ENCODE peak calls at places on chromosomes 3 and 15, in five cellular contexts. K is fibroblast of mammary gland, B is HFFc6, J is fibroblast of lung, S is gastrocnemius medialis. V is an unnamed sample.
A peak's percentile ranks its signal among the peaks of the same experiment; 100 is the strongest.

GRCh38 chr15:20358781-20359414 is 182.7 kb downstream of the GOLGA6L6 start:
- DNase-seq in K (no peak), B (no peak), J (no peak), S (no peak), V (no peak)

GRCh38 chr3:183122257-183122932 is 23.1 kb upstream of the MCCC1 start:
- DNase-seq in K (peak; percentile 71), B (peak; percentile 45), J (peak; percentile 52), S (no peak), V (no peak)

GRCh38 chr3:139935071-139935865 is at the start of gene CLSTN2:
- DNase-seq in K (peak; percentile 20), B (no peak), J (peak; percentile 67), S (peak; percentile 35), V (peak; percentile 78)

GRCh38 chr3:8937064-8938020 is 25.9 kb downstream of the RAD18 start:
- DNase-seq in K (peak; percentile 74), B (peak; percentile 89), J (peak; percentile 93), S (no peak), V (no peak)

GRCh38 chr15:57697588-57697987 is 8.9 kb upstream of the POLR2M start:
- DNase-seq in K (no peak), B (peak; percentile 40), J (peak; percentile 70), S (no peak), V (no peak)

GRCh38 chr15:74960995-74961588 is 4.5 kb upstream of the RPP25 start:
- DNase-seq in K (no peak), B (no peak), J (no peak), S (no peak), V (no peak)

GRCh38 chr3:11155341-11156025 is 1.2 kb downstream of the HRH1 start:
- DNase-seq in K (peak; percentile 85), B (peak; percentile 83), J (peak; percentile 81), S (peak; percentile 48), V (peak; percentile 55)

GRCh38 chr3:101829066-101829830 is 20.1 kb upstream of the NFKBIZ start:
- DNase-seq in K (peak; percentile 90), B (peak; percentile 43), J (peak; percentile 68), S (peak; percentile 66), V (peak; percentile 37)

GRCh38 chr15:84113919-84114318 is 121.7 kb upstream of the GOLGA6L4 start:
- DNase-seq in K (no peak), B (no peak), J (peak; percentile 25), S (no peak), V (no peak)

GRCh38 chr3:29764603-29765254 is 483.9 kb downstream of the RBMS3 start:
- DNase-seq in K (peak; percentile 95), B (peak; percentile 84), J (peak; percentile 79), S (no peak), V (peak; percentile 74)

GRCh38 chr3:12192655-12193484 is 34.2 kb upstream of the TIMP4 start:
- DNase-seq in K (no peak), B (no peak), J (no peak), S (no peak), V (no peak)

GRCh38 chr3:21752749-21753347 is 1.8 kb upstream of the ZNF385D start:
- DNase-seq in K (peak; percentile 85), B (peak; percentile 66), J (peak; percentile 68), S (peak; percentile 12), V (no peak)

GRCh38 chr3:171349392-171349791 is 110.8 kb downstream of the TNIK start:
- DNase-seq in K (no peak), B (peak; percentile 55), J (peak; percentile 41), S (no peak), V (no peak)

GRCh38 chr3:17194116-17194515 is 309.4 kb downstream of the PLCL2 start:
- DNase-seq in K (no peak), B (no peak), J (no peak), S (no peak), V (no peak)

DNA sequence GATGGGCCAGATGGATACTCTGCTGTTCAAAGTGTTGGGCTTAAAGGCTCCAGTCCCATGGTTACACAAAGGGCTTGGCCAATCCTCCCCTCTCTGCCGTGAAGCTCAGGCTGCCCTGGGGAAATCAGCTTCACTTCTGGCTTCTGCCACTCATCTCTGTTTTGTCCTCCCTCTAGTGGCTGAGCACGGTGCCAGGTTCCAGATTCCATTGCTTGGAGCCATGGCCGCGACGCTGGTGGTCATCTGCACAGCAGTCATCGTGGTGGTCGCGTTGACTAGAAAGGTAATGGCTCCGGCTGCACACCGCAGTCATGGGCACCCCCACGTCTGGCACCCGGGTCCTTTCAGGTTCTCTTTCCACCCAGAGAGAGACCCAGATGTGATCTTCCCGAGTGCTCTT is 5.6 kb downstream of the TIGIT start:
- DNase-seq in K (peak; percentile 12), B (peak; percentile 24), J (no peak), S (no peak), V (no peak)
- TF ChIP-seq CTCF in K (peak; percentile 33), B (peak; percentile 74), J (peak; percentile 27), S (no peak), V (peak; percentile 44)

GRCh38 chr3:53199834-53200233 is 38.8 kb downstream of the PRKCD start:
- DNase-seq in K (no peak), B (no peak), J (no peak), S (no peak), V (no peak)
- TF ChIP-seq CTCF in K (peak; percentile 9), B (peak; percentile 33), J (no peak), S (no peak), V (no peak)

GRCh38 chr3:192802957-192803899 is 75.9 kb upstream of the FGF12 start:
- DNase-seq in K (peak; percentile 70), B (no peak), J (peak; percentile 44), S (no peak), V (no peak)
- TF ChIP-seq CTCF in K (peak; percentile 68), B (peak; percentile 78), J (peak; percentile 53), S (peak; percentile 34), V (peak; percentile 66)

DNA sequence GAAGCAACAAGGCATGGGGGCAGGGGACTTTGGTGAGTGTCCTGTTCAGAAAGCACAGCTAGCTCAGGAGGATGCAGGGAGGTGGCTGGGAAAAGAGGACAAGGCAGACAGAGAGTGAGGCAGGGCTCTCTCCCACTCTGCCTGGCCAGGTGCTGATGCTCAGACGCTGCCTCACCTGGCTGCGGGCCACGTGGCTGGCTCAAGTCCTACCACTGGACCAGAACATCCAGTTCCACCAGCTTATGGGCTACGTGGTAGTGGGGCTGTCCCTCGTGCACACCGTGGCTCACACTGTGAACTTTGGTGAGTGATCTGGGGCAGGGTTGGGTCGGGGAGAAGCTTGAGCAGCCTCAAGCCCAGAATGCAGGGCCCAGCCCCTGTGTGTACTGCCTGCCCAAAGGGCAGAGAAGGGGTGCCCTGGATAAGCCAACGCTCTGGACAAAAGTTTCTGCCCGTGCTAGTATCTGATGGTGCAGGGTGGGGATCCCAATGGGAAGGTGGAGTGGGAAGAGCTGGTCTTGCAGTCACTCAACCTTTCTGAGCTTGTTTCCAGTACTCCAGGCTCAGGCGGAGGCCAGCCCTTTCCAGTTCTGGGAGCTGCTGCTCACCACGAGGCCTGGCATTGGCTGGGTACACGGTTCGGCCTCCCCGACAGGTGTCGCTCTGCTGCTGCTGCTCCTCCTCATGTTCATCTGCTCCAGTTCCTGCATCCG is 20.9 kb downstream of the NOX5 start:
- DNase-seq in K (no peak), B (peak; percentile 15), J (no peak), S (no peak), V (no peak)
- TF ChIP-seq CTCF in K (no peak), B (peak; percentile 63), J (no peak), S (no peak), V (peak; percentile 16)